ENCODE peak calls at places on chromosomes 6 and 20, in four cellular contexts. M, E, Z and U are unnamed samples.

GRCh38 chr6:47207261-47207660 is 102.4 kb downstream of the TNFRSF21 start:
- DNase-seq in M (no peak), E (no peak), Z (no peak), U (no peak)

GRCh38 chr6:170030284-170031095 is 260.4 kb downstream of the DLL1 start:
- DNase-seq in M (no peak), E (no peak), Z (peak), U (no peak)

GRCh38 chr6:29958916-29959315 is 16.6 kb downstream of the HLA-A start:
- DNase-seq in M (no peak), E (no peak), Z (no peak), U (no peak)

GRCh38 chr20:48189177-48189576 is 403.9 kb upstream of the SULF2 start:
- DNase-seq in M (no peak), E (peak), Z (no peak), U (no peak)

GRCh38 chr6:296151-297122 is 4.2 kb downstream of the DUSP22 start:
- DNase-seq in M (peak), E (no peak), Z (peak), U (peak)

GRCh38 chr6:82182756-82183155 is 64.8 kb downstream of the IBTK start:
- DNase-seq in M (no peak), E (no peak), Z (no peak), U (no peak)

GRCh38 chr6:65231616-65232015 is 475.4 kb downstream of the EYS start:
- DNase-seq in M (no peak), E (no peak), Z (no peak), U (no peak)

GRCh38 chr6:94272327-94272726 is 853.0 kb upstream of the EPHA7 start:
- DNase-seq in M (no peak), E (no peak), Z (no peak), U (no peak)

GRCh38 chr6:17167327-17167979 is 65.6 kb downstream of the STMND1 start:
- DNase-seq in M (peak), E (peak), Z (no peak), U (peak)

GRCh38 chr20:7379206-7379605 is 561.1 kb downstream of the HAO1 start:
- DNase-seq in M (no peak), E (no peak), Z (no peak), U (no peak)

GRCh38 chr6:160774399-160774798 is 72.4 kb downstream of the PLG start:
- DNase-seq in M (no peak), E (no peak), Z (no peak), U (no peak)

GRCh38 chr6:16434885-16435284 is 196.5 kb downstream of the GMPR start:
- DNase-seq in M (no peak), E (no peak), Z (no peak), U (no peak)

GRCh38 chr6:105431226-105431625 is 28.3 kb upstream of the PREP start:
- DNase-seq in M (no peak), E (peak), Z (no peak), U (no peak)

DNA sequence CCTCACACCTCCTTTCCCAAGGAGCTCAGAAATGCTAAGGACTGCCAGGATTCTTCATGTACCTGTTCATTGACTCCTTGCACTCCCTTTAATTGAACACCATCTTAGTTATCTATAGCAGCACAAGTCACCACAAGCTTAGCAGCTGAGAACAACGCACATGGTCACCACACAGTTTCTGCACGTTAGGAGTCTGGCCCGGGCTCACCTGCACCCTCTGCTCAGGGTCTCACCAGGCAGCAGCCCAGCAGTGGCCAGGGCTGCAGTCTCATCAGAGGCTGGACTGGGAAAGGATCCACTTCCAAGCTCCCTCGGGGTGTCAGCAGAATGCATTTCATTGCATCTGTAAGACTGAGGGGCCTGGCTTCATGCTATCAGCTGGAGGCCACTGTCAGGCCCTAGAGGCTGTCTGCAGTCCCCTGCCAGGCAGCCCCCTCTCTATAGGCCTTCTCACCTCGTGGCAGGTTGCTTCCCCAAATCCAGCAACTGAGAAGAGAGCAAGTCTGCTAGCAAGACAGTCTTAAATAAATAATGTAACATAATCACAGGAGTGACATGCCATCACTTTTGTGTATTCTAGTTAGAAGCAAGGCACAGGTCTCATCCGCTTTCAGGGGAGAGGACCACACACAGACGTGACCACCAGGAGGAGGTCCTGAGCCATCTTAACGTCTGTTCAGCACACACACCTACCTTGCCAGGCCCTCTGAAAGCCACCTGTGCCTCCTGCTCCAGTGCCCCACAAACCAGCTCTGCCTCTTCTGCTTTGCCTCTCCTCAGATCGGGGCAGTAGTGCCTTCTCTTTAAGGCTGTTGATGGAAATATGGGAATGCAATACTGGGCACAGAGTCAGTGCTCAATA is 165.2 kb upstream of the CST7 start:
- DNase-seq in M (peak), E (no peak), Z (peak), U (no peak)
- TF ChIP-seq CTCF in M (peak), E (peak), Z (no peak), U (no peak)

GRCh38 chr20:61419010-61419409 is 166.9 kb downstream of the CDH4 start:
- DNase-seq in M (no peak), E (no peak), Z (no peak), U (no peak)
- TF ChIP-seq POLR2AphosphoS5 in M (no peak), E (no peak), Z (no peak), U (no peak)

GRCh38 chr20:50191566-50192363 is 1.1 kb downstream of the CEBPB start:
- DNase-seq in M (peak), E (no peak), Z (peak), U (no peak)
- TF ChIP-seq CTCF in M (peak), E (no peak), Z (peak), U (no peak)

DNA sequence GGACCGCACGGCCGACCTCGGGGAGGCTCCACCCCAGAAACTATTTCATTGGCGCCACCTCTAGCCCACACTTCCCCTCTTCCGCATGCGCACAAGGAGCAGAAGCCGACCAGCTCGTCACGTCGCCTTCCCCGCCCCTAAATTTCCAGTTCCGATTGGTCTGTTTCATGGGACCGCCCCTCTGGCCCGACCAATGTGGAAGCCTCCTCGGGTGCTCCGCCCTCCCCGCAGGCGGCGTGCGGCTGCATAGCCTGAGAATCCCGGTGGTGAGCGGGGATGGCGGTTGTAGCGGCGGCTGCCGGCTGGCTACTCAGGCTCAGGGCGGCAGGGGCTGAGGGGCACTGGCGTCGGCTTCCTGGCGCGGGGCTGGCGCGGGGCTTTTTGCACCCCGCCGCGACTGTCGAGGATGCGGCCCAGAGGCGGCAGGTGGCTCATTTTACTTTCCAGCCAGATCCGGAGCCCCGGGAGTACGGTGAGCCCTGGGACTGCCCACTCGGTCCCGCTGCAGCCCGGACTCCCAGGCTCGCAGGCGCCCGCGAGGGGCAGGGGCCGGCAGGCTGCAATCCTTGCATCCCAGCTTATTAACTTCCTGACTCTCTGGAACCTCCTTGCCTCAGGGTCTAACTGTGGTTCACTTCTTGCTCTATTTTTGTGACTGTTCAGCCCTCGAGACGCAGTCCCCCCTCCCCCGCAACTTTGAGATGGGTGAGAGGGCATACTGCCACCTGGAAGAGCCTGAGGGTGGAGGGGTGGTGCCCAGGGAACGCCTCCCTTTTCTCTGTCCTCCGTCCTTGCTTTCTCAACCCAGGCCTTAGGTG is at the start of gene BCKDHB:
- DNase-seq in M (peak), E (peak), Z (peak), U (peak)
- TF ChIP-seq POLR2AphosphoS5 in M (peak), E (peak), Z (peak), U (peak)

DNA sequence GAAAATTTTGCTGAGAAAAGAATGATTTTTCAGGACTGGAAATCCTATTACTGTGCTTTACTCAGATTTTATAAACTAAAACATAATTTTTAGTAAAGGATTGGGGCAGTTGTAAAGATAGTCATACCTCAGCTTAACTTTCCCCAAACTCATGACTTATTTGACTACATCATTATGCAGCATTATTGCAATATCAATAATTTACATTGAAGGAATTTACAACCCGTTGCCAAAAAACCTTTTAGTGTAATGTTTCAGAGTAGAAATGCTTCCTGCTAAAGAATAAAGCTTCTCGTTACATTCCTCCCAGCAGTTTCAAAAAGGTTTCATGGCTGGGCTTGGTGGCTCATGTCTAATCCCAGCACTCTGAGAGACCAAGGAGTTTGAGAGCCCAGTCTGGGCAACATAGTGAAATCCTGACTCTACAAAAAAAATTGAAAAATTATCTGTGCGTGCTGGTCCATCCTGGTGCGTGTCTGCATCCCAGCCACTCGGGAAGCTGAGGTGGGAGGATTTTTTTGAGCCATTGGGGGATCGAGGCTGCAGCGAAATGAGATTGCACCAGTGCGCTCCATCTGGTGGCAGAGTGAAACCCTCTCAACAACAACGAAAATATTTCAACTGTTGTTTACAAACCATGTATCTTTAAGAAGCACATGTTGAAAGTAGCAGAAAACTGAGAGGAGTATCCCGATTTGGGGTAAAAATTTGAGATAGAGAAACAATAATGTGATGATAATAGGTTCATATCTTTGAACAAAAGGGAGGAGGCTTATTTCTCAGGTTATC is 4.4 kb downstream of the AMD1 start:
- DNase-seq in M (peak), E (no peak), Z (no peak), U (no peak)
- TF ChIP-seq CTCF in M (peak), E (peak), Z (peak), U (peak)

GRCh38 chr6:27531772-27532459 is 59.0 kb upstream of the ZNF184 start:
- DNase-seq in M (no peak), E (peak), Z (no peak), U (no peak)

GRCh38 chr6:27532820-27533538 is 60.1 kb upstream of the ZNF184 start:
- DNase-seq in M (no peak), E (peak), Z (no peak), U (no peak)

DNA sequence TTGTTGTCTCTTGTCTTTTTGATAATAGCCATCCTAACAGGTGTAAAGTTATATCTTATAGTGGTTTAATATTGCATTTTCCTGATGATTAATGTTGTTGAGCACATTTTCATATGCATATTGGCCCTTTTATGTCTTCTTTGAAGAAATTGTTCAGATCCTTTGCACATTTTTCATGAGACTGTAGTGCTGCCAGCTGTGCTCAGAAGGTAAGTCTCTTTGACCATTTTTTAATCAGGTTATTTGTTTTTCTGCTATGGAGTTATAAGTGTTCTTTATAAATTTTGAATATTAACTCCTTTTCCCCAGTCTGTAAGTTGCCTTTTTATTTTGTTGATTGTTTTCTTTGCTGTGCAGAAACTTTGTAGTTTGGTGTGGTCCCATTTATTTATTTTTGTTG is 55.8 kb upstream of the ZNF184 start:
- DNase-seq in M (no peak), E (no peak), Z (no peak), U (no peak)
- TF ChIP-seq POLR2AphosphoS5 in M (no peak), E (no peak), Z (no peak), U (no peak)

GRCh38 chr6:139996253-139996834 is 621.9 kb upstream of the CITED2 start:
- DNase-seq in M (no peak), E (no peak), Z (no peak), U (no peak)
- TF ChIP-seq CTCF in M (no peak), E (peak), Z (no peak), U (no peak)

DNA sequence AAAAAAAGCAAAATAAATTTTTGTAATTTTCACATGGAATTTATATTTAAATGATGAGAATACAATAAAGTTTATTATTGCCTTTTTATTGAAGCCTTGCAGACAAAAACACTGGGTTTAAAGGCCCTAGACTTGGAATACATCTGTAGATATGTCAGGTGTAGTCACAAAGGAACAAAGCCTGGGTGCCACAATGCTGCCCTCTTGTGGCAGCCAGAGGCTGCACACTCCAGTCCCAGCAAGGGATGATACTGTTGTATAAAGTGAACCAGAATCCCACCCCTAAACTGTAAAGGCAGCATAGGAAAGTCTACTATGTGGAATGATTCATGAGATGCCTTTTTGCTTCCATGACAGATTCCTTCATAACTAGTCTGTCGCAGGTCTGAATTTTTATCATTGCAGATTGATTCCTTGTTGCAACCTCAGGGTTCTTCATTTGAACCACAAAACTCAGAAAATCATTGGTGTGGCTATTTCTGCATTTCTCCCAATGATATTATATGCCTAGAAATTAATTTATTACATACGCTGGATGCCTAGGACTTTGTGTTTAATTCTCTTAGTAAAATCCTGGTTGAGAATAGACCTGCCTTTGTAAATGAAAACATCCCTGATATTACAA is 37.0 kb downstream of the MAK start:
- DNase-seq in M (peak), E (peak), Z (peak), U (no peak)
- TF ChIP-seq POLR2AphosphoS5 in M (no peak), E (no peak), Z (no peak), U (peak)

GRCh38 chr20:19019734-19020364 is 192.6 kb upstream of the SLC24A3 start:
- DNase-seq in M (no peak), E (no peak), Z (no peak), U (peak)
- TF ChIP-seq CTCF in M (no peak), E (peak), Z (no peak), U (no peak)

DNA sequence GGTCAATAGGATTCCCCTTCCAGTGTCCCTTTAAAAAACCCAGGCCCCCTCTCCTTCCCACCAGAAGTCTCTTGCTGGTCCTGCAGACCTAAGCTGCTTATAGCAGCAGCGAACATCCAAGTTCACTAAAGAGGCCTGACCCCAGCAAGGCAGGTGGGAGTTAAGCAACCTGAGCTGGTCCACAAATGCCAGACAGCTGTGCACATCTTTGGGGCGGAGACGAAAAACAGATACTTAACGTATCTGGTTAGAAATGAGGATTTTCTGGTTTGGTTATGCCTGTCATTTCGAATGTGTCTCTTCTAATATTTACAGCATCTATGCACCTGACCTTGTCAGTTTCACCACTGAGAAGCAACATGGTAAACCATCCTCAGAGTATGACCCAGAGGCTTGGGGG is 87.8 kb downstream of the SLC2A10 start:
- DNase-seq in M (no peak), E (no peak), Z (no peak), U (no peak)
- TF ChIP-seq POLR2AphosphoS5 in M (no peak), E (no peak), Z (no peak), U (no peak)